ENCODE peak calls at places on chromosomes 13 and 19, in four cellular contexts. E is IMR-90, C is mesendoderm, Y is mesenchymal stem cell. J is an unnamed sample.

GRCh38 chr19:50333737-50334617 is 4.8 kb upstream of the KCNC3 start:
- DNase-seq in Y (peak), C (no peak), E (no peak), J (no peak)

GRCh38 chr19:31132753-31133110 is 216.5 kb downstream of the TSHZ3 start:
- DNase-seq in E (no peak), C (no peak), Y (no peak), J (no peak)

GRCh38 chr19:40716031-40716654 is 543 bp downstream of the COQ8B start:
- DNase-seq in Y (no peak), C (no peak), E (peak), J (no peak)

GRCh38 chr19:30799854-30800755 is 427.9 kb downstream of the ZNF536 start:
- DNase-seq in E (no peak), Y (peak), C (peak), J (peak)

GRCh38 chr13:80082396-80083096 is 258.4 kb downstream of the SPRY2 start:
- DNase-seq in E (peak), C (no peak), Y (peak), J (no peak)

GRCh38 chr13:67771106-67771505 is 541.0 kb upstream of the PCDH9 start:
- DNase-seq in Y (no peak), C (no peak), E (no peak), J (no peak)

GRCh38 chr19:35135389-35135909 is 590 bp upstream of the LGI4 start:
- DNase-seq in Y (peak), C (peak), E (peak), J (peak)

GRCh38 chr13:77326905-77327604 is at the start of gene MYCBP2:
- DNase-seq in Y (peak), C (peak), E (peak), J (peak)

GRCh38 chr13:109939105-109939504 is 152.7 kb upstream of the IRS2 start:
- DNase-seq in C (no peak), E (no peak), Y (no peak), J (no peak)

GRCh38 chr19:49290517-49290916 is 34.5 kb downstream of the SLC6A16 start:
- DNase-seq in C (no peak), E (no peak), Y (no peak), J (no peak)

GRCh38 chr13:99812611-99813010 is 159.0 kb downstream of the ZIC5 start:
- DNase-seq in C (peak), Y (peak), E (peak), J (no peak)

GRCh38 chr19:12478234-12478941 is 6.2 kb downstream of the ZNF709 start:
- DNase-seq in C (no peak), Y (no peak), E (no peak), J (no peak)

GRCh38 chr19:40055049-40055448 is 982 bp downstream of the ZNF780B start:
- DNase-seq in E (no peak), C (no peak), Y (no peak), J (no peak)

GRCh38 chr13:65336916-65337315 is 1893.2 kb downstream of the PCDH9 start:
- DNase-seq in Y (no peak), E (peak), C (no peak), J (no peak)

GRCh38 chr19:38245826-38246498 is 10.2 kb downstream of the PPP1R14A start:
- DNase-seq in Y (no peak), E (peak), C (no peak), J (no peak)

GRCh38 chr19:16202320-16203255 is 4.9 kb downstream of the AP1M1 start:
- DNase-seq in Y (no peak), C (no peak), E (no peak), J (no peak)

GRCh38 chr19:45047188-45047797 is 8.4 kb downstream of the CLASRP start:
- DNase-seq in C (no peak), E (no peak), Y (no peak), J (no peak)

GRCh38 chr13:20826810-20827560 is 53.2 kb upstream of the EEF1AKMT1 start:
- DNase-seq in E (peak), C (peak), Y (no peak), J (no peak)

GRCh38 chr19:54009440-54009839 is 18.0 kb downstream of the CACNG6 start:
- DNase-seq in E (no peak), Y (no peak), C (no peak), J (no peak)

GRCh38 chr13:50707533-50708096 is 135.9 kb downstream of the DLEU7 start:
- DNase-seq in E (no peak), Y (no peak), C (no peak), J (no peak)

GRCh38 chr13:109610517-109610916 is 175.9 kb downstream of the IRS2 start:
- DNase-seq in C (peak), Y (no peak), E (no peak), J (no peak)

GRCh38 chr19:8335343-8336071 is 7.6 kb downstream of the KANK3 start:
- DNase-seq in E (no peak), Y (no peak), C (no peak), J (no peak)

GRCh38 chr19:31727536-31727935 is 378.3 kb upstream of the TSHZ3 start:
- DNase-seq in Y (no peak), C (no peak), E (no peak), J (no peak)

GRCh38 chr13:20127263-20127562 is 33.6 kb downstream of the GJA3 start:
- DNase-seq in E (no peak), C (peak), Y (no peak), J (no peak)

GRCh38 chr13:50456111-50456510 is 387.4 kb downstream of the DLEU7 start:
- DNase-seq in E (no peak), Y (no peak), C (no peak), J (no peak)

GRCh38 chr13:48412100-48412556 is 785 bp downstream of the LPAR6 start:
- DNase-seq in Y (peak), E (peak), C (peak), J (no peak)

GRCh38 chr13:80881495-80882482 is 540.9 kb upstream of the SPRY2 start:
- DNase-seq in C (no peak), Y (peak), E (no peak), J (no peak)

GRCh38 chr13:46663644-46664043 is 110.7 kb downstream of the LRCH1 start:
- DNase-seq in C (no peak), Y (peak), E (no peak), J (no peak)

GRCh38 chr19:14114854-14115253 is 2.7 kb downstream of the PRKACA start:
- DNase-seq in C (peak), Y (no peak), E (no peak), J (no peak)

GRCh38 chr13:24851546-24851945 is 87.6 kb downstream of the RNF17 start:
- DNase-seq in Y (peak), E (peak), C (no peak), J (no peak)

GRCh38 chr13:30371649-30372265 is 50.5 kb upstream of the UBE2L5 start:
- DNase-seq in E (peak), C (no peak), Y (peak), J (no peak)

GRCh38 chr19:42095142-42095813 is 19.3 kb downstream of the ZNF574 start:
- DNase-seq in E (no peak), C (no peak), Y (no peak), J (no peak)

GRCh38 chr13:97327521-97328221 is 105.5 kb downstream of the MBNL2 start:
- DNase-seq in Y (no peak), E (peak), C (no peak), J (no peak)

GRCh38 chr19:39406656-39407393 is at the start of gene ZFP36:
- DNase-seq in C (peak), E (peak), Y (peak), J (no peak)

GRCh38 chr19:50838239-50838638 is 4.9 kb upstream of the KLK15 start:
- DNase-seq in E (no peak), Y (peak), C (peak), J (no peak)

GRCh38 chr19:50326101-50326664 is 3.0 kb downstream of the KCNC3 start:
- DNase-seq in C (no peak), Y (no peak), E (no peak), J (no peak)

DNA sequence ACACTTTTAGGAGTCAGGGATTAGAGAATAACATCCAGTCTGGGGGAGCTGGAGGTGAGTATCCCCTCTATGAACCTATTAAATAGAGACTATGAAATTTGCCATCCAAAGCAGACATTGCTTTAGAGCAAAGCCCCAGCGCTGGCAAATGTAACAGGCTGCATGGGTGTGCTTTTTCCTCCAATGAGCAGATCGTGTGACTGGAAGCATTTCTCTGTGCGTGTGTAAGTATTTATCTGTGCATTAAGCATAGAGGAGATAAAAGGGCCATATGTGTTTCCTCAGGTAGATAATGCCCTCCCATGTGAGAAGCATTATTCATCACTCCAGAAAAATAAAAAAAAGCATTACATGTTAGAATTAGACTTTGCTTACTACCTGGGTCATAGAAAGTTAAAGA is 924 bp downstream of the TNFSF13B start:
- DNase-seq in C (no peak), Y (no peak), E (no peak), J (no peak)
- H3K4me3 ChIP-seq in C (no peak), Y (no peak), E (peak), J (no peak)

GRCh38 chr19:52626915-52627314 is 11.2 kb downstream of the ZNF83 start:
- DNase-seq in Y (no peak), E (no peak), C (no peak), J (no peak)

GRCh38 chr19:52622261-52622660 is 15.9 kb downstream of the ZNF83 start:
- DNase-seq in E (no peak), C (peak), Y (no peak), J (no peak)

GRCh38 chr19:52621376-52621775 is 16.8 kb downstream of the ZNF83 start:
- DNase-seq in E (no peak), C (no peak), Y (no peak), J (no peak)
- H4K8ac ChIP-seq in E (no peak), C (no peak), Y (no peak), J (no peak)

DNA sequence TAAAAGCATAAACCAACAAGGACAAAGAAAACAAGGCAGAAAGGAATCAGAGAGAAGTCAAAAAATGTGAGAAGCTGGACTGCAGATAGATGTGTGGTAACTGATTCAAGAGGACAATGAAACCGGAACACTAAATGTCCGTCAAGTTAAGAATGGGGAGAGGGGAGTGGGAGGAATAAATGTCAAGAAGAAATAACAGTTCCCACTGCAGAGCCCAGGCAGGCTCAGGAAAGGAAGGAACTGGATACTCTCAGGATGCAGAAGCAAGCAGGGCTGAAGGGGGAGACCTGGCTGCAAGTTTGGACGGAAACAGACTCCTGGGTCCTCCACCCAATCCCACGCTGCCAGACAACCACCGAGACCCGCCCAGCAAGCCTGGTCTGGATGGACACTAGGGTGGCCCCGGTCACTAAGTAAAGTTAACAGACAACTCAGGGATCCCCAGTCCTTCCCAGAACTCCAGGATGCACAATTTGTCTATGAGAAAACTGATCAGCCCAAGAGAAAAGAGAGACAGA is 18.1 kb downstream of the TUBGCP3 start:
- DNase-seq in Y (no peak), C (no peak), E (no peak), J (no peak)
- H3K4me3 ChIP-seq in Y (no peak), C (no peak), E (no peak), J (no peak)

DNA sequence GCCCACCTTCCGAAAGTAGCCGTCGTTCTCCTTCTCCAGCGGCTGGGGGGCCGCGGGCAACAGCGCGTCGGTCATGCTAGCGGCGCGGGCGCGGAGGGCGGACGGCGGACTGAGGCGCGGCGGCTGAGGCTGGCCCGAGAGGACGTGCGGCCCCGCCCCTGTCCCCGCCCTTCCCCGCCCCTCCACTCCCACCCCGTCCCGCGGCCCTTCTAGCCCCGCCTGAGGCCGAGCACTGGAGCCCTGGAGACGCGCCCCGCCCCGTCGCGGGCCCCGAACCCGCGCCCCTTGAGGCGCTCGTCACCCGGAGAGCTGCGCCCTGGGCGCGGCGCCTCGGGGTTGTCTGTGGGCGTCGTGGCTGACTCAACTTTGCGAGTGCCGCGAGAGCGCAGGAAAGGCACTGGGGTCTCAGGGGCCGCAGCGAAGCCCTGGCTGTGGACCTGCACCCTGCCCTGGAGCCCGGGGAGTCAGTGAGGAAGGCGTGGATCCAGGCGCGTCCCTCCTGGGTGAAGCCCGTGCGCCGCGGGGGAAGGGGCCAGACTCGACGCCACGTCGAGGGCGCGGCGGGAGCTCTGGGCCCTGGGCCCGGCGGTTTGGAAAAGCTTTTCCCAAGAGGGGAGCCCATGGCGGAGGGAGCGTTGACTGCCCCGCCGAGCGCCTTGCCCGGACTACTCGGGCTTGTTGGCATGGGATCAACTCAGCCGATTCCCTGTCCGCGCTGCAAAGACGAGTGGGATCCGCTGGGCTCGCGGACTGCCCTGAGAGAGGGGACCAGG is at the start of gene RHPN2:
- DNase-seq in C (peak), E (peak), Y (peak), J (peak)
- H4K8ac ChIP-seq in C (no peak), E (peak), Y (peak), J (no peak)

DNA sequence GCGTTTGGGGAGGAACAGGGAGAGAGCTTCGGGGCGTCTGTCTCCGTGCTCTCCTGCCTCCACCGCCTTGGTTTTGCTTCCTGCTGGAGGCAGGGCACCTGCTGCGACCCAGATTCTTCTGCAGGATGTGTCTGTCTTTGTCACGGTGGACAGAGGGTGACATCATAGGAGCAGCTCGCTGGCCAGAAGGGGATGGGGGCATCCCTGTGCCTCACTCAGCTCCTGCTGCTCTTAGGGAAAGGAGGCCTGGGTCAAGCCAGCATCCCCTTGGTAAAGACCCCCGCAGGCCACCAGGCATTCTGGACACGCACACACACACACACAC is 16.1 kb upstream of the NPAS1 start:
- DNase-seq in C (no peak), E (peak), Y (no peak), J (no peak)
- H3K4me3 ChIP-seq in C (no peak), E (no peak), Y (no peak), J (no peak)

GRCh38 chr19:17424743-17425365 is 5.0 kb downstream of the MVB12A start:
- DNase-seq in E (peak), C (peak), Y (peak), J (peak)
- H4K8ac ChIP-seq in E (no peak), C (no peak), Y (no peak), J (no peak)

J was measured in neuronal stem cell.